ENCODE peak calls at places on chromosomes 7 and 10, in five cellular contexts. W is AML-193, T is upper lobe of right lung, C is NCI-H460, N is immature natural killer cell. O is an unnamed sample.

GRCh38 chr10:106424076-106424475 is 740.4 kb downstream of the SORCS1 start:
- DNase-seq in W (no peak), C (peak), N (no peak), T (no peak), O (no peak)

GRCh38 chr7:132380065-132380464 is 196.2 kb downstream of the PLXNA4 start:
- DNase-seq in T (no peak), N (no peak), W (no peak), C (no peak), O (peak)

GRCh38 chr7:11620406-11620805 is 211.6 kb downstream of the THSD7A start:
- DNase-seq in C (no peak), T (no peak), N (no peak), W (no peak), O (no peak)

GRCh38 chr10:75492151-75492550 is 60.7 kb downstream of the LRMDA start:
- DNase-seq in W (no peak), T (no peak), N (no peak), C (no peak), O (no peak)

GRCh38 chr10:7410306-7410799 is 481 bp downstream of the SFMBT2 start:
- DNase-seq in C (no peak), N (peak), T (peak), W (no peak), O (no peak)

GRCh38 chr7:137345799-137346449 is 2.4 kb upstream of the PTN start:
- DNase-seq in N (no peak), W (no peak), T (no peak), C (no peak), O (no peak)

GRCh38 chr10:112785089-112785488 is 165.0 kb upstream of the TCF7L2 start:
- DNase-seq in C (no peak), T (no peak), W (no peak), N (no peak), O (no peak)

GRCh38 chr7:84161398-84161797 is 33.2 kb downstream of the SEMA3A start:
- DNase-seq in C (no peak), W (no peak), T (no peak), N (no peak), O (no peak)

GRCh38 chr7:44538798-44539668 is 2.1 kb downstream of the NPC1L1 start:
- DNase-seq in W (no peak), C (no peak), N (no peak), T (no peak), O (no peak)

GRCh38 chr7:131111792-131112191 is 215.9 kb upstream of the MKLN1 start:
- DNase-seq in C (no peak), T (no peak), W (no peak), N (no peak), O (no peak)

GRCh38 chr7:99665989-99666388 is 13.8 kb downstream of the CYP3A5 start:
- DNase-seq in T (no peak), C (no peak), W (peak), N (no peak), O (no peak)

GRCh38 chr7:111729483-111729882 is 167.2 kb upstream of the IMMP2L start:
- DNase-seq in W (no peak), T (no peak), C (no peak), N (no peak), O (no peak)

GRCh38 chr7:121449304-121449703 is 53.2 kb upstream of the FAM3C start:
- DNase-seq in T (no peak), N (no peak), C (no peak), W (no peak), O (no peak)

GRCh38 chr7:158384746-158385145 is 202.9 kb downstream of the PTPRN2 start:
- DNase-seq in N (no peak), T (no peak), W (no peak), C (no peak), O (no peak)

GRCh38 chr10:16732376-16732775 is 84.8 kb downstream of the RSU1 start:
- DNase-seq in C (no peak), W (no peak), N (no peak), T (no peak), O (no peak)

GRCh38 chr7:99919814-99920618 is 686 bp upstream of the TRIM4 start:
- DNase-seq in C (no peak), N (no peak), W (no peak), T (no peak), O (no peak)

GRCh38 chr10:116857156-116857555 is 7.9 kb downstream of the ENO4 start:
- DNase-seq in C (no peak), W (no peak), N (no peak), T (no peak), O (no peak)

GRCh38 chr7:129739427-129739826 is 127.9 kb downstream of the NRF1 start:
- DNase-seq in T (no peak), W (no peak), C (no peak), N (no peak), O (no peak)

GRCh38 chr10:112240441-112240840 is 42.8 kb upstream of the TECTB start:
- DNase-seq in N (no peak), T (no peak), W (no peak), C (no peak), O (no peak)

GRCh38 chr7:69318794-69319193 is 279.5 kb upstream of the AUTS2 start:
- DNase-seq in N (no peak), W (no peak), C (no peak), T (no peak), O (no peak)

GRCh38 chr10:44439436-44439835 is 54.5 kb upstream of the CXCL12 start:
- DNase-seq in C (no peak), W (no peak), T (no peak), N (no peak), O (no peak)

GRCh38 chr7:139730746-139731612 is 46.8 kb downstream of the HIPK2 start:
- DNase-seq in C (no peak), W (peak), T (no peak), N (no peak), O (no peak)

GRCh38 chr10:50432610-50433009 is 181.3 kb upstream of the ASAH2 start:
- DNase-seq in W (no peak), N (no peak), C (no peak), T (no peak), O (no peak)

GRCh38 chr10:107653832-107654287 is 489.4 kb upstream of the SORCS1 start:
- DNase-seq in C (peak), T (no peak), N (no peak), W (no peak), O (no peak)

GRCh38 chr7:115475774-115476407 is 554.0 kb downstream of the MDFIC start:
- DNase-seq in C (no peak), N (peak), T (no peak), W (no peak), O (no peak)

GRCh38 chr7:50363327-50364060 is 59.0 kb downstream of the IKZF1 start:
- DNase-seq in C (no peak), N (peak), W (no peak), T (no peak), O (no peak)

GRCh38 chr7:20030417-20030816 is 186.8 kb downstream of the MACC1 start:
- DNase-seq in T (no peak), N (no peak), C (no peak), W (no peak), O (no peak)